ENCODE peak calls at places on chromosome 14, in nine cellular contexts. One of them, this sample, is unnamed.

GRCh38 chr14:105492966-105493871 is 2.2 kb downstream of the TEDC1 start:
- DNase-seq in astrocyte: no peak
- DNase-seq in suprapubic skin: no peak
- DNase-seq in upper lobe of right lung: peak
- DNase-seq in activated naive CD4-positive, alpha-beta T cell treated with Interleukin-2 at 50 U/mL for 16 hours: no peak
- DNase-seq in T-helper 9 cell: no peak
- DNase-seq in activated naive CD8-positive, alpha-beta T cell treated with anti-CD3 and anti-CD28 coated beads, Interleukin-2, amount 10 ng/mL, durations not matched to agents 7 days and 5 days: peak
- DNase-seq in NCI-H446 treated with DMSO at 0.1 percent for 48 hours: no peak
- DNase-seq in EH: no peak
- DNase-seq in this sample: no peak

GRCh38 chr14:103296987-103297386 is 37.0 kb upstream of the EIF5 start:
- DNase-seq in astrocyte: no peak
- DNase-seq in suprapubic skin: no peak
- DNase-seq in upper lobe of right lung: no peak
- DNase-seq in activated naive CD4-positive, alpha-beta T cell treated with Interleukin-2 at 50 U/mL for 16 hours: no peak
- DNase-seq in T-helper 9 cell: no peak
- DNase-seq in activated naive CD8-positive, alpha-beta T cell treated with anti-CD3 and anti-CD28 coated beads, Interleukin-2, amount 10 ng/mL, durations not matched to agents 7 days and 5 days: no peak
- DNase-seq in NCI-H446 treated with DMSO at 0.1 percent for 48 hours: no peak
- DNase-seq in EH: no peak
- DNase-seq in this sample: no peak

GRCh38 chr14:30125322-30125944 is 197.8 kb upstream of the PRKD1 start:
- DNase-seq in astrocyte: no peak
- DNase-seq in suprapubic skin: no peak
- DNase-seq in upper lobe of right lung: no peak
- DNase-seq in activated naive CD4-positive, alpha-beta T cell treated with Interleukin-2 at 50 U/mL for 16 hours: no peak
- DNase-seq in T-helper 9 cell: no peak
- DNase-seq in activated naive CD8-positive, alpha-beta T cell treated with anti-CD3 and anti-CD28 coated beads, Interleukin-2, amount 10 ng/mL, durations not matched to agents 7 days and 5 days: no peak
- DNase-seq in NCI-H446 treated with DMSO at 0.1 percent for 48 hours: peak
- DNase-seq in EH: peak
- DNase-seq in this sample: no peak

GRCh38 chr14:50666772-50667490 is 1.2 kb downstream of the SAV1 start:
- DNase-seq in astrocyte: peak
- DNase-seq in suprapubic skin: no peak
- DNase-seq in upper lobe of right lung: no peak
- DNase-seq in activated naive CD4-positive, alpha-beta T cell treated with Interleukin-2 at 50 U/mL for 16 hours: peak
- DNase-seq in T-helper 9 cell: peak
- DNase-seq in activated naive CD8-positive, alpha-beta T cell treated with anti-CD3 and anti-CD28 coated beads, Interleukin-2, amount 10 ng/mL, durations not matched to agents 7 days and 5 days: no peak
- DNase-seq in NCI-H446 treated with DMSO at 0.1 percent for 48 hours: no peak
- DNase-seq in EH: peak
- DNase-seq in this sample: no peak

GRCh38 chr14:70536830-70537229 is 2.0 kb upstream of the ADAM20 start:
- DNase-seq in astrocyte: no peak
- DNase-seq in suprapubic skin: no peak
- DNase-seq in upper lobe of right lung: no peak
- DNase-seq in activated naive CD4-positive, alpha-beta T cell treated with Interleukin-2 at 50 U/mL for 16 hours: no peak
- DNase-seq in T-helper 9 cell: no peak
- DNase-seq in activated naive CD8-positive, alpha-beta T cell treated with anti-CD3 and anti-CD28 coated beads, Interleukin-2, amount 10 ng/mL, durations not matched to agents 7 days and 5 days: no peak
- DNase-seq in NCI-H446 treated with DMSO at 0.1 percent for 48 hours: no peak
- DNase-seq in EH: no peak
- DNase-seq in this sample: no peak

GRCh38 chr14:99067141-99067920 is 204.7 kb downstream of the BCL11B start:
- DNase-seq in astrocyte: no peak
- DNase-seq in suprapubic skin: no peak
- DNase-seq in upper lobe of right lung: no peak
- DNase-seq in activated naive CD4-positive, alpha-beta T cell treated with Interleukin-2 at 50 U/mL for 16 hours: no peak
- DNase-seq in T-helper 9 cell: no peak
- DNase-seq in activated naive CD8-positive, alpha-beta T cell treated with anti-CD3 and anti-CD28 coated beads, Interleukin-2, amount 10 ng/mL, durations not matched to agents 7 days and 5 days: no peak
- DNase-seq in NCI-H446 treated with DMSO at 0.1 percent for 48 hours: no peak
- DNase-seq in EH: no peak
- DNase-seq in this sample: no peak

GRCh38 chr14:93073833-93074769 is 41.6 kb downstream of the ITPK1 start:
- DNase-seq in astrocyte: peak
- DNase-seq in suprapubic skin: no peak
- DNase-seq in upper lobe of right lung: peak
- DNase-seq in activated naive CD4-positive, alpha-beta T cell treated with Interleukin-2 at 50 U/mL for 16 hours: no peak
- DNase-seq in T-helper 9 cell: no peak
- DNase-seq in activated naive CD8-positive, alpha-beta T cell treated with anti-CD3 and anti-CD28 coated beads, Interleukin-2, amount 10 ng/mL, durations not matched to agents 7 days and 5 days: peak
- DNase-seq in NCI-H446 treated with DMSO at 0.1 percent for 48 hours: no peak
- DNase-seq in EH: peak
- DNase-seq in this sample: no peak

GRCh38 chr14:61153436-61153835 is 127.7 kb downstream of the TMEM30B start:
- DNase-seq in astrocyte: peak
- DNase-seq in suprapubic skin: no peak
- DNase-seq in upper lobe of right lung: no peak
- DNase-seq in activated naive CD4-positive, alpha-beta T cell treated with Interleukin-2 at 50 U/mL for 16 hours: no peak
- DNase-seq in T-helper 9 cell: no peak
- DNase-seq in activated naive CD8-positive, alpha-beta T cell treated with anti-CD3 and anti-CD28 coated beads, Interleukin-2, amount 10 ng/mL, durations not matched to agents 7 days and 5 days: no peak
- DNase-seq in NCI-H446 treated with DMSO at 0.1 percent for 48 hours: no peak
- DNase-seq in EH: peak
- DNase-seq in this sample: no peak

GRCh38 chr14:34781242-34781641 is 66.8 kb upstream of the CFL2 start:
- DNase-seq in astrocyte: peak
- DNase-seq in suprapubic skin: no peak
- DNase-seq in upper lobe of right lung: no peak
- DNase-seq in activated naive CD4-positive, alpha-beta T cell treated with Interleukin-2 at 50 U/mL for 16 hours: no peak
- DNase-seq in T-helper 9 cell: no peak
- DNase-seq in activated naive CD8-positive, alpha-beta T cell treated with anti-CD3 and anti-CD28 coated beads, Interleukin-2, amount 10 ng/mL, durations not matched to agents 7 days and 5 days: no peak
- DNase-seq in NCI-H446 treated with DMSO at 0.1 percent for 48 hours: no peak
- DNase-seq in EH: peak
- DNase-seq in this sample: no peak

GRCh38 chr14:55160989-55161388 is 30.4 kb downstream of the DLGAP5 start:
- DNase-seq in astrocyte: peak
- DNase-seq in suprapubic skin: no peak
- DNase-seq in upper lobe of right lung: no peak
- DNase-seq in activated naive CD4-positive, alpha-beta T cell treated with Interleukin-2 at 50 U/mL for 16 hours: no peak
- DNase-seq in T-helper 9 cell: no peak
- DNase-seq in activated naive CD8-positive, alpha-beta T cell treated with anti-CD3 and anti-CD28 coated beads, Interleukin-2, amount 10 ng/mL, durations not matched to agents 7 days and 5 days: no peak
- DNase-seq in NCI-H446 treated with DMSO at 0.1 percent for 48 hours: peak
- DNase-seq in EH: peak
- DNase-seq in this sample: no peak

GRCh38 chr14:77139540-77140342 is 1.9 kb downstream of the ZDHHC22 start:
- DNase-seq in astrocyte: no peak
- DNase-seq in suprapubic skin: no peak
- DNase-seq in upper lobe of right lung: no peak
- DNase-seq in activated naive CD4-positive, alpha-beta T cell treated with Interleukin-2 at 50 U/mL for 16 hours: peak
- DNase-seq in T-helper 9 cell: peak
- DNase-seq in activated naive CD8-positive, alpha-beta T cell treated with anti-CD3 and anti-CD28 coated beads, Interleukin-2, amount 10 ng/mL, durations not matched to agents 7 days and 5 days: peak
- DNase-seq in NCI-H446 treated with DMSO at 0.1 percent for 48 hours: peak
- DNase-seq in EH: peak
- DNase-seq in this sample: no peak

GRCh38 chr14:70898346-70898745 is 8.9 kb upstream of the PCNX1 start:
- DNase-seq in astrocyte: no peak
- DNase-seq in suprapubic skin: no peak
- DNase-seq in upper lobe of right lung: no peak
- DNase-seq in activated naive CD4-positive, alpha-beta T cell treated with Interleukin-2 at 50 U/mL for 16 hours: no peak
- DNase-seq in T-helper 9 cell: no peak
- DNase-seq in activated naive CD8-positive, alpha-beta T cell treated with anti-CD3 and anti-CD28 coated beads, Interleukin-2, amount 10 ng/mL, durations not matched to agents 7 days and 5 days: no peak
- DNase-seq in NCI-H446 treated with DMSO at 0.1 percent for 48 hours: no peak
- DNase-seq in EH: no peak
- DNase-seq in this sample: no peak

GRCh38 chr14:101854366-101854765 is 92.9 kb downstream of the PPP2R5C start:
- DNase-seq in astrocyte: no peak
- DNase-seq in suprapubic skin: no peak
- DNase-seq in upper lobe of right lung: no peak
- DNase-seq in activated naive CD4-positive, alpha-beta T cell treated with Interleukin-2 at 50 U/mL for 16 hours: no peak
- DNase-seq in T-helper 9 cell: no peak
- DNase-seq in activated naive CD8-positive, alpha-beta T cell treated with anti-CD3 and anti-CD28 coated beads, Interleukin-2, amount 10 ng/mL, durations not matched to agents 7 days and 5 days: no peak
- DNase-seq in NCI-H446 treated with DMSO at 0.1 percent for 48 hours: no peak
- DNase-seq in EH: no peak
- DNase-seq in this sample: no peak

GRCh38 chr14:94028450-94028826 is 2.3 kb downstream of the OTUB2 start:
- DNase-seq in astrocyte: peak
- DNase-seq in suprapubic skin: no peak
- DNase-seq in upper lobe of right lung: no peak
- DNase-seq in activated naive CD4-positive, alpha-beta T cell treated with Interleukin-2 at 50 U/mL for 16 hours: peak
- DNase-seq in T-helper 9 cell: no peak
- DNase-seq in activated naive CD8-positive, alpha-beta T cell treated with anti-CD3 and anti-CD28 coated beads, Interleukin-2, amount 10 ng/mL, durations not matched to agents 7 days and 5 days: no peak
- DNase-seq in NCI-H446 treated with DMSO at 0.1 percent for 48 hours: no peak
- DNase-seq in EH: no peak
- DNase-seq in this sample: no peak

GRCh38 chr14:99602054-99602787 is 1.8 kb downstream of the CCDC85C start:
- DNase-seq in astrocyte: peak
- DNase-seq in suprapubic skin: no peak
- DNase-seq in upper lobe of right lung: peak
- DNase-seq in activated naive CD4-positive, alpha-beta T cell treated with Interleukin-2 at 50 U/mL for 16 hours: no peak
- DNase-seq in T-helper 9 cell: no peak
- DNase-seq in activated naive CD8-positive, alpha-beta T cell treated with anti-CD3 and anti-CD28 coated beads, Interleukin-2, amount 10 ng/mL, durations not matched to agents 7 days and 5 days: no peak
- DNase-seq in NCI-H446 treated with DMSO at 0.1 percent for 48 hours: no peak
- DNase-seq in EH: peak
- DNase-seq in this sample: no peak

GRCh38 chr14:91968280-91968679 is 20.8 kb upstream of the FBLN5 start:
- DNase-seq in astrocyte: no peak
- DNase-seq in suprapubic skin: no peak
- DNase-seq in upper lobe of right lung: no peak
- DNase-seq in activated naive CD4-positive, alpha-beta T cell treated with Interleukin-2 at 50 U/mL for 16 hours: peak
- DNase-seq in T-helper 9 cell: no peak
- DNase-seq in activated naive CD8-positive, alpha-beta T cell treated with anti-CD3 and anti-CD28 coated beads, Interleukin-2, amount 10 ng/mL, durations not matched to agents 7 days and 5 days: no peak
- DNase-seq in NCI-H446 treated with DMSO at 0.1 percent for 48 hours: no peak
- DNase-seq in EH: no peak
- DNase-seq in this sample: peak

GRCh38 chr14:56199095-56199975 is 81.1 kb downstream of the PELI2 start:
- DNase-seq in astrocyte: peak
- DNase-seq in suprapubic skin: no peak
- DNase-seq in upper lobe of right lung: no peak
- DNase-seq in activated naive CD4-positive, alpha-beta T cell treated with Interleukin-2 at 50 U/mL for 16 hours: no peak
- DNase-seq in T-helper 9 cell: no peak
- DNase-seq in activated naive CD8-positive, alpha-beta T cell treated with anti-CD3 and anti-CD28 coated beads, Interleukin-2, amount 10 ng/mL, durations not matched to agents 7 days and 5 days: no peak
- DNase-seq in NCI-H446 treated with DMSO at 0.1 percent for 48 hours: no peak
- DNase-seq in EH: peak
- DNase-seq in this sample: no peak

GRCh38 chr14:24388474-24389179 is 10.2 kb upstream of the NYNRIN start:
- DNase-seq in astrocyte: no peak
- DNase-seq in suprapubic skin: no peak
- DNase-seq in upper lobe of right lung: no peak
- DNase-seq in activated naive CD4-positive, alpha-beta T cell treated with Interleukin-2 at 50 U/mL for 16 hours: no peak
- DNase-seq in T-helper 9 cell: no peak
- DNase-seq in activated naive CD8-positive, alpha-beta T cell treated with anti-CD3 and anti-CD28 coated beads, Interleukin-2, amount 10 ng/mL, durations not matched to agents 7 days and 5 days: no peak
- DNase-seq in NCI-H446 treated with DMSO at 0.1 percent for 48 hours: no peak
- DNase-seq in EH: no peak
- DNase-seq in this sample: no peak

This sample was measured in T-helper 22 cell.